ENCODE peak calls at places on chromosomes 13 and 19, in ten cellular contexts. P, T, D, Q, X, E, W, O, B and S are unnamed samples. For H3K4me1, the result is how much of the 10 kb centered on the place peaks cover.

GRCh38 chr19:41872384-41872774 is 4.7 kb upstream of the CD79A start:
- DNase-seq in P (no peak), T (peak), D (no peak), Q (no peak), X (no peak), E (no peak), W (no peak), O (no peak), B (no peak), S (no peak)

GRCh38 chr13:114063545-114064515 is 68.6 kb downstream of the RASA3 start:
- DNase-seq in P (no peak), T (no peak), D (peak), Q (peak), X (no peak), E (peak), W (peak), O (peak), B (no peak), S (peak)

GRCh38 chr13:32147193-32147592 is 115.6 kb downstream of the FRY start:
- DNase-seq in P (no peak), T (no peak), D (no peak), Q (no peak), X (no peak), E (no peak), W (no peak), O (no peak), B (no peak), S (no peak)

GRCh38 chr13:80931766-80932165 is 590.8 kb upstream of the SPRY2 start:
- DNase-seq in P (no peak), T (no peak), D (no peak), Q (no peak), X (no peak), E (peak), W (no peak), O (no peak), B (no peak), S (no peak)

GRCh38 chr19:8973501-8974091 is 36.6 kb downstream of the MUC16 start:
- DNase-seq in P (no peak), T (peak), D (no peak), Q (peak), X (peak), E (peak), W (no peak), O (no peak), B (peak), S (no peak)

GRCh38 chr13:110008816-110009215 is 222.4 kb upstream of the IRS2 start:
- DNase-seq in P (no peak), T (no peak), D (no peak), Q (no peak), X (peak), E (peak), W (no peak), O (no peak), B (no peak), S (no peak)

GRCh38 chr19:7595466-7596133 is at the start of gene CAMSAP3:
- DNase-seq in P (no peak), T (peak), D (no peak), Q (peak), X (peak), E (peak), W (no peak), O (no peak), B (peak), S (no peak)

GRCh38 chr13:48838193-48839000 is 137.3 kb upstream of the FNDC3A start:
- DNase-seq in P (no peak), T (no peak), D (no peak), Q (peak), X (no peak), E (no peak), W (no peak), O (no peak), B (no peak), S (no peak)

GRCh38 chr13:110326263-110326904 is 19.3 kb downstream of the COL4A2 start:
- DNase-seq in P (no peak), T (peak), D (no peak), Q (no peak), X (no peak), E (peak), W (no peak), O (no peak), B (no peak), S (no peak)

GRCh38 chr19:35170359-35171061 is 16.0 kb downstream of the FXYD5 start:
- DNase-seq in P (no peak), T (peak), D (no peak), Q (no peak), X (no peak), E (no peak), W (no peak), O (no peak), B (no peak), S (no peak)

GRCh38 chr13:78131811-78132210 is 213.2 kb upstream of the EDNRB start:
- DNase-seq in P (no peak), T (no peak), D (no peak), Q (peak), X (no peak), E (no peak), W (no peak), O (no peak), B (peak), S (no peak)

GRCh38 chr13:33953203-33953602 is 135.3 kb downstream of the RFC3 start:
- DNase-seq in P (no peak), T (no peak), D (no peak), Q (peak), X (no peak), E (peak), W (no peak), O (no peak), B (no peak), S (no peak)

GRCh38 chr13:113029061-113029445 is 60.0 kb downstream of the MCF2L start:
- DNase-seq in P (no peak), T (no peak), D (no peak), Q (no peak), X (no peak), E (no peak), W (no peak), O (no peak), B (no peak), S (no peak)

GRCh38 chr19:6887326-6887725 is at the start of gene ADGRE1:
- DNase-seq in P (no peak), T (no peak), D (no peak), Q (no peak), X (no peak), E (no peak), W (no peak), O (no peak), B (peak), S (no peak)

GRCh38 chr13:41457589-41458186 is 338 bp downstream of the RGCC start:
- DNase-seq in P (no peak), T (peak), D (no peak), Q (no peak), X (no peak), E (no peak), W (no peak), O (peak), B (peak), S (no peak)

GRCh38 chr19:35641515-35642151 is at the start of gene ETV2:
- DNase-seq in P (no peak), T (peak), D (no peak), Q (no peak), X (peak), E (peak), W (peak), O (no peak), B (peak), S (no peak)

GRCh38 chr13:51816604-51817254 is 12.8 kb upstream of the DHRS12 start:
- DNase-seq in P (no peak), T (no peak), D (no peak), Q (peak), X (no peak), E (no peak), W (no peak), O (no peak), B (no peak), S (no peak)

GRCh38 chr19:7419153-7419552 is 69.7 kb downstream of the PEX11G start:
- DNase-seq in P (no peak), T (no peak), D (no peak), Q (no peak), X (no peak), E (no peak), W (no peak), O (no peak), B (no peak), S (no peak)

GRCh38 chr19:15564534-15565168 is 50.4 kb upstream of the CYP4F8 start:
- DNase-seq in P (no peak), T (no peak), D (no peak), Q (no peak), X (no peak), E (no peak), W (no peak), O (no peak), B (no peak), S (no peak)

GRCh38 chr19:32692727-32693061 is 1.1 kb downstream of the NUDT19 start:
- DNase-seq in P (no peak), T (no peak), D (no peak), Q (no peak), X (no peak), E (no peak), W (no peak), O (no peak), B (no peak), S (no peak)

GRCh38 chr19:42122691-42123607 is 9.3 kb downstream of the POU2F2 start:
- DNase-seq in P (no peak), T (no peak), D (no peak), Q (no peak), X (no peak), E (no peak), W (no peak), O (no peak), B (peak), S (no peak)

GRCh38 chr19:35380450-35381124 is 9.7 kb downstream of the GPR42 start:
- DNase-seq in P (no peak), T (peak), D (peak), Q (no peak), X (no peak), E (no peak), W (no peak), O (no peak), B (no peak), S (no peak)

GRCh38 chr19:11227201-11227886 is 12.1 kb upstream of the ANGPTL8 start:
- DNase-seq in P (no peak), T (peak), D (no peak), Q (peak), X (no peak), E (no peak), W (no peak), O (no peak), B (peak), S (no peak)

GRCh38 chr19:572891-573825 is 762 bp downstream of the BSG start:
- DNase-seq in P (no peak), T (peak), D (no peak), Q (peak), X (peak), E (peak), W (peak), O (peak), B (peak), S (no peak)

GRCh38 chr13:58018865-58019264 is 387.3 kb downstream of the PCDH17 start:
- DNase-seq in P (no peak), T (no peak), D (no peak), Q (no peak), X (peak), E (no peak), W (no peak), O (no peak), B (no peak), S (no peak)

GRCh38 chr13:50910483-50910805 is 853 bp downstream of the RNASEH2B start:
- DNase-seq in P (peak), T (peak), D (no peak), Q (peak), X (no peak), E (peak), W (peak), O (no peak), B (no peak), S (peak)

GRCh38 chr19:34457446-34457845 is 24.1 kb upstream of the WTIP start:
- DNase-seq in P (no peak), T (no peak), D (no peak), Q (no peak), X (peak), E (no peak), W (no peak), O (no peak), B (no peak), S (no peak)

DNA sequence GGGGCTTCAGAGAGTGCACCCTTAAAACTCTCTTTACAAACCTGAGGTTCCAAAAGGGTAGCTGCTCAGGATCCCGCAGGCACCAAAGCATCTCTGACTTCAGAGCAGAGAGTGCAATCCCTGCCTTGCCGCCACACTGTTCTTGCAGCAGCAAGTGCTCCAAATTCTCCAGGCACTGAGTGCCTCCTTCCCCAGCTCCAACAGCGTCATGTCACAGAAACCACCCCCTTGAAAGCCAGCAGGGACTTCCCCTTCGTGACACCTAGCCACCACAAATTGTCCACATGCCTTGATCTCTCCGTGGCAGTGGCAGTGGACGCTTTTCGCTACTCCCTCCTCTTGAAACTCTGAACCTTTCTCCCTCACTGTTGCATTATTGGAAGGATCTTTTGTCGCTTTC is 39.9 kb downstream of the MBNL2 start:
- DNase-seq in P (no peak), T (no peak), D (no peak), Q (no peak), X (no peak), E (no peak), W (no peak), O (no peak), B (no peak), S (no peak)
- H3K4me1 ChIP-seq in P (under half), T (under half), D (half or more), Q (under half), X (under half), E (under half), W (half or more), O (half or more), B (under half), S (under half)

DNA sequence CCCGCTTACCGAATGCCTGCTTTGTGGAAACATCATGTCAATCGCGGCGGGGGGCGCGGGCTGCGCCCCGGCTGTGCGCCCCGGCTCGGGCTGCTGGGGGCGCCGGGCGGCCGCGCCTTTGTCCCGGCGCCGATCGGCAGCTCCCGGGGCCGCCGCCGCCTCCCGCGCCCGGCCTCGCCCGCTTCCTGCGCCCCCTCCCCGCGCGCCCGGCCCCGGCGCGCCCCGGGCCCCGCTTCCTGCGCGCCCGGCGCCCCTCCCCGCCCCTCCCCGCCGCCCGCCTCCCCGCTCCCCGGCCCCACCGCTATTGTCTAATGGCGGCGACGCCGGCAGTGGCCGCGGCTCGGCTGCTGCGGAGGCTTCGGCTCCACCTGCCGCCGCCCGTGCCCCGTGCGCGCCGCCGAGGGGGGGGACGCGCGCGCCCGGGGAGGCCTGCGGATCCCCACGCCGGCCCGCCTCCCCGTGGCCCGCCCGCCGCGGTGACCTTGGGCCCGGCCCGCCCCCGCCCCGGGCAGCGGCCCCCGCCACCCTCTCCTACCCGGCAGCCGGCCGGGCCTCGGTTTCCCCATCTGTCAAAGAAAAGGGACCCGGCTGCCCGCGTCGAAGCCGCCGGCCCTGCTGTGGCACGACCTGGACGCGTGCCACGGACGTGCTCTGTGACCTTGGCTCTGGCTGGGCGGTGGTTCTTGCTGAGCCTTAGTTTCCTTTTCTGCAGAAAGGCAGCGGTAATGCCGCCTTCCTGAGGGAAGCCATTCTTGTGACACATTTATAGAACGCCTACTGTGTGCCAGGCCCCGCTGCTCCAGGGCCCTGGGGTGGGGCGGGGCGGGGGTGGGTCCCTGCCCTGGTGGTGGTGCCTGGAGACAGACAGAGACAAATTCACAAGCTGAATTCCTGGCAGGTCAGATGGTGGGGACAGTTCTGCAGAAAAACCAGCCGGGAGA is at the start of gene TLE5:
- DNase-seq in P (no peak), T (peak), D (no peak), Q (peak), X (peak), E (no peak), W (peak), O (peak), B (peak), S (no peak)
- H3K4me1 ChIP-seq in P (under half), T (under half), D (under half), Q (under half), X (under half), E (under half), W (under half), O (half or more), B (under half), S (under half)

DNA sequence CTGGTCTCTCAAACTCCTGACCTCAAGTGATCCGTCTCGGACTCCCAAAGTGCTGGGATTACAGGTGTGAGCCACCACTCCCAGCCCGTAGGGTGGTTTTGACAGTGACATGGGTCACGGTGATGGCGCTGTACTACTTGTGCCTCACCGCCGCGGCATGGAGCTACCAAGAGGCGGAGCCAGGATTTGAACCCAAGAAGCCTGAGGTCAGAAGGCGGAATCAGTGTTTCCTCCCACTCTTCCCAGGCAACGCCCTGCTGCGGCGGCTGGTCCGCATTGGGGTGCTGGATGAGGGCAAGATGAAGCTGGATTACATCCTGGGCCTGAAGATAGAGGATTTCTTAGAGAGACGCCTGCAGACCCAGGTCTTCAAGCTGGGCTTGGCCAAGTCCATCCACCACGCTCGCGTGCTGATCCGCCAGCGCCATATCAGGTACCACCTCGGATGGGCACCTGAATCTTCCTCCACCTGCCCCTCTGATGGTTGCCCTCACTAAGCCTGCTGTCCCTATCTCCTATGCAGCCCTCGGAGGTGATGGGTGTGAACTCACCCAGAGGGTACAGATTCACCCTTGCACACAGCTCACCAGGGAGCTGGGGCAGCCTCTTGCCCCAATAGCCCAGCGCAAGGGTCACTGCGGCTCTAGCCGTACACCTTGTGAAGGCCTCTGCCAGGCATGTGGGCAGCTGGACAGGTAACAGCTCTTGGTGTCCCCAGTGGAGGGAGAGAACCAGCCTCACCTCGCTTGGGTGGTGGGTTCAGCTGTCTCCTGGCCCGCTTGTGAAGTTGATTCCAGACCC is 5.6 kb downstream of the RPS9 start:
- DNase-seq in P (no peak), T (no peak), D (no peak), Q (no peak), X (no peak), E (no peak), W (no peak), O (no peak), B (no peak), S (no peak)
- H3K4me1 ChIP-seq in P (under half), T (under half), D (half or more), Q (half or more), X (half or more), E (under half), W (half or more), O (half or more), B (half or more), S (under half)

DNA sequence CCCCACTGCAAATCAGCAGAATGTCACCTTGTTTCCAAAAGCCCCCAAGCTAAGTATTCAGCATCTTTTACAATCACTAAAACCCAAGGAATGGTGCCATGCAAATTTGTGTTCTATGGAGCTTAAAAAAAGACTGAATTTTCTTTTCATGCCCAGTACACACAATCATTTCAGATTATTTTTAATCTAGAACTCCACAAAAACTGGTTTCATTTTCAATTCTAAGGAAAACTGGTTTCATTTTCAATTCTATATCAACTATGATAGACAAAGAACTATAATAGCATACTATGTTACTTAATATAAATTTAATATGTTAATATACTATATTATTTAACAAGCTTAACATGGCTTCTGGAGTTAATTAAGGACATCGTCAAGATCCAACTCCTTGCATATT is 88.4 kb upstream of the DOCK9 start:
- DNase-seq in P (no peak), T (no peak), D (no peak), Q (no peak), X (no peak), E (no peak), W (no peak), O (no peak), B (peak), S (no peak)
- H3K4me1 ChIP-seq in P (under half), T (under half), D (under half), Q (under half), X (under half), E (under half), W (under half), O (under half), B (under half), S (under half)

DNA sequence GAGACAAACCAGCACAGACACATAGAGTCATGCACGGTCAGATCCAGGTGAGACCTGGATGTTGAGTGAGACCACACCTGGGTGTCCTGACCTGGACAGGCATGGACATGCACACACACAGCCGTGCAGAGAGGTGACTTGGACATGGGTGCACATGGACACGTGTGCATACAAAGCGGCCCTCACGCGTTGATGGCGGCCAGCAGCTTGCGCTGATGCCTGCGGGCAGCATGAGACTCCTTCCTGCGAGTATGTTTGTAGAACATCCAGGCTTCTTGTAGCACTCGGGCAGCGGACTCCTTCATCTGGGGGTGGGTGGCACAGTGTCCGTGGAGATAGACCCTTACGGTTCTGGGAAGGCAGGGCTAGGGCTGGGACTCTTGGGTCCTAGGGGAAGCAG is 11.5 kb downstream of the KCNN4 start:
- DNase-seq in P (no peak), T (no peak), D (no peak), Q (no peak), X (no peak), E (no peak), W (no peak), O (no peak), B (no peak), S (no peak)
- H3K4me1 ChIP-seq in P (under half), T (under half), D (under half), Q (under half), X (under half), E (under half), W (under half), O (under half), B (under half), S (under half)